ENCODE peak calls at places on chromosomes 7 and 10, in seven cellular contexts. One of them, this sample, is unnamed.

GRCh38 chr7:122850528-122850927 is 35.7 kb downstream of the CADPS2 start:
- DNase-seq in cardiac muscle cell: no peak
- DNase-seq in AG04450: no peak
- DNase-seq in cardiac fibroblast: no peak
- DNase-seq in endothelial cell: no peak
- DNase-seq in GM23338: no peak
- DNase-seq in fibroblast of mammary gland: no peak
- DNase-seq in this sample: no peak

GRCh38 chr7:154914580-154915380 is 88.1 kb downstream of the PAXIP1 start:
- DNase-seq in cardiac fibroblast: no peak
- DNase-seq in fibroblast of mammary gland: no peak
- DNase-seq in cardiac muscle cell: no peak
- DNase-seq in GM23338: peak
- DNase-seq in endothelial cell: no peak
- DNase-seq in AG04450: no peak
- DNase-seq in this sample: no peak

GRCh38 chr10:127135844-127136577 is 60.4 kb downstream of the INSYN2A start:
- DNase-seq in GM23338: no peak
- DNase-seq in cardiac fibroblast: no peak
- DNase-seq in endothelial cell: no peak
- DNase-seq in fibroblast of mammary gland: no peak
- DNase-seq in cardiac muscle cell: no peak
- DNase-seq in AG04450: no peak
- DNase-seq in this sample: no peak

GRCh38 chr10:112816033-112816430 is 134.0 kb upstream of the TCF7L2 start:
- DNase-seq in endothelial cell: no peak
- DNase-seq in fibroblast of mammary gland: no peak
- DNase-seq in AG04450: no peak
- DNase-seq in cardiac fibroblast: no peak
- DNase-seq in cardiac muscle cell: peak
- DNase-seq in GM23338: no peak
- DNase-seq in this sample: no peak

GRCh38 chr7:136086712-136087111 is 109.6 kb upstream of the MTPN start:
- DNase-seq in fibroblast of mammary gland: peak
- DNase-seq in endothelial cell: no peak
- DNase-seq in cardiac muscle cell: peak
- DNase-seq in GM23338: peak
- DNase-seq in cardiac fibroblast: peak
- DNase-seq in AG04450: peak
- DNase-seq in this sample: no peak

GRCh38 chr7:80542398-80542797 is 30.5 kb upstream of the GNAT3 start:
- DNase-seq in endothelial cell: no peak
- DNase-seq in cardiac fibroblast: peak
- DNase-seq in cardiac muscle cell: peak
- DNase-seq in fibroblast of mammary gland: peak
- DNase-seq in GM23338: no peak
- DNase-seq in AG04450: peak
- DNase-seq in this sample: no peak

GRCh38 chr7:1360521-1360971 is 98.7 kb downstream of the MICALL2 start:
- DNase-seq in endothelial cell: no peak
- DNase-seq in fibroblast of mammary gland: no peak
- DNase-seq in GM23338: no peak
- DNase-seq in cardiac fibroblast: no peak
- DNase-seq in AG04450: no peak
- DNase-seq in cardiac muscle cell: no peak
- DNase-seq in this sample: no peak

GRCh38 chr7:159209429-159209828 is 64.8 kb upstream of the VIPR2 start:
- DNase-seq in endothelial cell: no peak
- DNase-seq in cardiac fibroblast: no peak
- DNase-seq in AG04450: no peak
- DNase-seq in fibroblast of mammary gland: no peak
- DNase-seq in cardiac muscle cell: no peak
- DNase-seq in GM23338: no peak
- DNase-seq in this sample: no peak

GRCh38 chr10:27600915-27601314 is 96.8 kb downstream of the RAB18 start:
- DNase-seq in cardiac muscle cell: no peak
- DNase-seq in GM23338: no peak
- DNase-seq in cardiac fibroblast: no peak
- DNase-seq in endothelial cell: no peak
- DNase-seq in fibroblast of mammary gland: no peak
- DNase-seq in AG04450: no peak
- DNase-seq in this sample: no peak

GRCh38 chr7:97022451-97023306 is 2.0 kb downstream of the DLX5 start:
- DNase-seq in GM23338: peak
- DNase-seq in fibroblast of mammary gland: no peak
- DNase-seq in AG04450: no peak
- DNase-seq in cardiac fibroblast: no peak
- DNase-seq in endothelial cell: no peak
- DNase-seq in cardiac muscle cell: no peak
- DNase-seq in this sample: no peak

GRCh38 chr7:157405501-157405900 is 68.7 kb downstream of the DNAJB6 start:
- DNase-seq in cardiac muscle cell: no peak
- DNase-seq in AG04450: no peak
- DNase-seq in GM23338: no peak
- DNase-seq in endothelial cell: no peak
- DNase-seq in fibroblast of mammary gland: no peak
- DNase-seq in cardiac fibroblast: no peak
- DNase-seq in this sample: no peak

GRCh38 chr7:33185786-33186185 is 56.4 kb downstream of the BBS9 start:
- DNase-seq in fibroblast of mammary gland: peak
- DNase-seq in GM23338: peak
- DNase-seq in AG04450: peak
- DNase-seq in cardiac fibroblast: peak
- DNase-seq in endothelial cell: peak
- DNase-seq in cardiac muscle cell: peak
- DNase-seq in this sample: peak

GRCh38 chr10:49518982-49519578 is 19.8 kb downstream of the ERCC6 start:
- DNase-seq in GM23338: peak
- DNase-seq in endothelial cell: peak
- DNase-seq in cardiac fibroblast: peak
- DNase-seq in cardiac muscle cell: peak
- DNase-seq in fibroblast of mammary gland: peak
- DNase-seq in AG04450: no peak
- DNase-seq in this sample: peak

GRCh38 chr7:26078437-26079362 is 73.3 kb upstream of the NFE2L3 start:
- DNase-seq in cardiac muscle cell: peak
- DNase-seq in GM23338: peak
- DNase-seq in endothelial cell: peak
- DNase-seq in fibroblast of mammary gland: peak
- DNase-seq in cardiac fibroblast: peak
- DNase-seq in AG04450: no peak
- DNase-seq in this sample: peak

GRCh38 chr7:38292442-38292841 is 19.0 kb upstream of the TARP start:
- DNase-seq in cardiac muscle cell: no peak
- DNase-seq in endothelial cell: no peak
- DNase-seq in cardiac fibroblast: no peak
- DNase-seq in AG04450: no peak
- DNase-seq in GM23338: no peak
- DNase-seq in fibroblast of mammary gland: no peak
- DNase-seq in this sample: no peak

GRCh38 chr7:47298636-47299035 is 283.3 kb downstream of the TNS3 start:
- DNase-seq in GM23338: no peak
- DNase-seq in AG04450: no peak
- DNase-seq in endothelial cell: no peak
- DNase-seq in fibroblast of mammary gland: no peak
- DNase-seq in cardiac fibroblast: no peak
- DNase-seq in cardiac muscle cell: no peak
- DNase-seq in this sample: no peak

GRCh38 chr7:91267558-91267955 is 3.3 kb downstream of the FZD1 start:
- DNase-seq in endothelial cell: no peak
- DNase-seq in cardiac fibroblast: peak
- DNase-seq in GM23338: no peak
- DNase-seq in fibroblast of mammary gland: peak
- DNase-seq in cardiac muscle cell: peak
- DNase-seq in AG04450: no peak
- DNase-seq in this sample: no peak

GRCh38 chr7:74479066-74479781 is 25.5 kb downstream of the GTF2IRD1 start:
- DNase-seq in endothelial cell: no peak
- DNase-seq in AG04450: no peak
- DNase-seq in cardiac fibroblast: no peak
- DNase-seq in fibroblast of mammary gland: peak
- DNase-seq in cardiac muscle cell: peak
- DNase-seq in GM23338: no peak
- DNase-seq in this sample: peak

GRCh38 chr10:20248309-20248708 is 432.1 kb downstream of the PLXDC2 start:
- DNase-seq in cardiac muscle cell: no peak
- DNase-seq in fibroblast of mammary gland: no peak
- DNase-seq in GM23338: peak
- DNase-seq in cardiac fibroblast: no peak
- DNase-seq in endothelial cell: no peak
- DNase-seq in AG04450: no peak
- DNase-seq in this sample: no peak

GRCh38 chr10:48685731-48686130 is 1.1 kb downstream of the WDFY4 start:
- DNase-seq in fibroblast of mammary gland: no peak
- DNase-seq in GM23338: no peak
- DNase-seq in endothelial cell: no peak
- DNase-seq in AG04450: no peak
- DNase-seq in cardiac fibroblast: no peak
- DNase-seq in cardiac muscle cell: no peak
- DNase-seq in this sample: no peak

GRCh38 chr7:111312966-111313365 is 222.0 kb downstream of the LRRN3 start:
- DNase-seq in cardiac muscle cell: peak
- DNase-seq in fibroblast of mammary gland: peak
- DNase-seq in AG04450: no peak
- DNase-seq in endothelial cell: no peak
- DNase-seq in GM23338: peak
- DNase-seq in cardiac fibroblast: peak
- DNase-seq in this sample: no peak

GRCh38 chr7:152383341-152384234 is 52.2 kb downstream of the KMT2C start:
- DNase-seq in GM23338: no peak
- DNase-seq in cardiac muscle cell: peak
- DNase-seq in cardiac fibroblast: peak
- DNase-seq in AG04450: peak
- DNase-seq in endothelial cell: no peak
- DNase-seq in fibroblast of mammary gland: peak
- DNase-seq in this sample: no peak

GRCh38 chr10:47453435-47454293 is 30.3 kb downstream of the ANXA8 start:
- DNase-seq in cardiac muscle cell: no peak
- DNase-seq in AG04450: no peak
- DNase-seq in GM23338: no peak
- DNase-seq in endothelial cell: no peak
- DNase-seq in fibroblast of mammary gland: no peak
- DNase-seq in cardiac fibroblast: no peak
- DNase-seq in this sample: peak

GRCh38 chr10:103592186-103593021 is 98.9 kb downstream of the NEURL1 start:
- DNase-seq in cardiac fibroblast: peak
- DNase-seq in cardiac muscle cell: peak
- DNase-seq in endothelial cell: peak
- DNase-seq in GM23338: peak
- DNase-seq in AG04450: no peak
- DNase-seq in fibroblast of mammary gland: peak
- DNase-seq in this sample: peak
- TF ChIP-seq CTCF in cardiac fibroblast: peak
- TF ChIP-seq CTCF in cardiac muscle cell: peak
- TF ChIP-seq CTCF in endothelial cell: peak
- TF ChIP-seq CTCF in GM23338: peak
- TF ChIP-seq CTCF in AG04450: peak
- TF ChIP-seq CTCF in fibroblast of mammary gland: peak
- TF ChIP-seq CTCF in this sample: peak

GRCh38 chr7:116969371-116969902 is 16.1 kb downstream of the ST7 start:
- DNase-seq in endothelial cell: no peak
- DNase-seq in AG04450: no peak
- DNase-seq in GM23338: peak
- DNase-seq in cardiac fibroblast: no peak
- DNase-seq in cardiac muscle cell: no peak
- DNase-seq in fibroblast of mammary gland: no peak
- DNase-seq in this sample: no peak
- TF ChIP-seq CTCF in endothelial cell: no peak
- TF ChIP-seq CTCF in AG04450: no peak
- TF ChIP-seq CTCF in GM23338: no peak
- TF ChIP-seq CTCF in cardiac fibroblast: no peak
- TF ChIP-seq CTCF in cardiac muscle cell: no peak
- TF ChIP-seq CTCF in fibroblast of mammary gland: no peak
- TF ChIP-seq CTCF in this sample: no peak

DNA sequence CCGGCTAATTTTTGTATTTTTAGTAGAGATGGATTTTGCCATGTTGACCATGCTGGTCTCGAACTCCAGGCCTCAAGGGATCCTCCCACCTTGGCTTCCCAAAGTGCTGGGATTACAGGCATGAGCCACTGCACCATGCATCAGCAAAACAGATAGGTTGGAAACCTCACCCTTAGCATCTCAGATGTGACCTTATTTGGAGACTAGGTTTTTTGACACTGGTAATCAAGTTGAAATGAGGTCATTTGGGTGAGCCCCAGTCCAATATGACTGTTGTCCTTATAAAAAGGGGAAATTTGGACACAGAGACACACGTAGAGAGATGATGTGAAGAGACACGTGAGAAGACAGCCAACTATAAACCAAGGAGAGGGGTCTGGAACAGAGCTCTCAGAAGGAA is 42.5 kb upstream of the TPST1 start:
- DNase-seq in cardiac fibroblast: no peak
- DNase-seq in AG04450: no peak
- DNase-seq in fibroblast of mammary gland: no peak
- DNase-seq in endothelial cell: no peak
- DNase-seq in GM23338: no peak
- DNase-seq in cardiac muscle cell: no peak
- DNase-seq in this sample: no peak
- TF ChIP-seq CTCF in cardiac fibroblast: no peak
- TF ChIP-seq CTCF in AG04450: no peak
- TF ChIP-seq CTCF in fibroblast of mammary gland: no peak
- TF ChIP-seq CTCF in endothelial cell: no peak
- TF ChIP-seq CTCF in GM23338: no peak
- TF ChIP-seq CTCF in cardiac muscle cell: no peak
- TF ChIP-seq CTCF in this sample: no peak

GRCh38 chr10:128499956-128500355 is 373.7 kb upstream of the MKI67 start:
- DNase-seq in AG04450: no peak
- DNase-seq in endothelial cell: no peak
- DNase-seq in cardiac fibroblast: no peak
- DNase-seq in cardiac muscle cell: no peak
- DNase-seq in GM23338: no peak
- DNase-seq in fibroblast of mammary gland: no peak
- DNase-seq in this sample: no peak

GRCh38 chr10:128497660-128498377 is 371.6 kb upstream of the MKI67 start:
- DNase-seq in fibroblast of mammary gland: no peak
- DNase-seq in GM23338: no peak
- DNase-seq in endothelial cell: no peak
- DNase-seq in AG04450: no peak
- DNase-seq in cardiac fibroblast: no peak
- DNase-seq in cardiac muscle cell: no peak
- DNase-seq in this sample: no peak

GRCh38 chr10:128498746-128499145 is 372.5 kb upstream of the MKI67 start:
- DNase-seq in endothelial cell: no peak
- DNase-seq in cardiac fibroblast: no peak
- DNase-seq in AG04450: no peak
- DNase-seq in fibroblast of mammary gland: no peak
- DNase-seq in cardiac muscle cell: no peak
- DNase-seq in GM23338: no peak
- DNase-seq in this sample: no peak

GRCh38 chr10:128499486-128499885 is 373.3 kb upstream of the MKI67 start:
- DNase-seq in fibroblast of mammary gland: no peak
- DNase-seq in endothelial cell: no peak
- DNase-seq in cardiac fibroblast: no peak
- DNase-seq in AG04450: no peak
- DNase-seq in GM23338: no peak
- DNase-seq in cardiac muscle cell: no peak
- DNase-seq in this sample: no peak

DNA sequence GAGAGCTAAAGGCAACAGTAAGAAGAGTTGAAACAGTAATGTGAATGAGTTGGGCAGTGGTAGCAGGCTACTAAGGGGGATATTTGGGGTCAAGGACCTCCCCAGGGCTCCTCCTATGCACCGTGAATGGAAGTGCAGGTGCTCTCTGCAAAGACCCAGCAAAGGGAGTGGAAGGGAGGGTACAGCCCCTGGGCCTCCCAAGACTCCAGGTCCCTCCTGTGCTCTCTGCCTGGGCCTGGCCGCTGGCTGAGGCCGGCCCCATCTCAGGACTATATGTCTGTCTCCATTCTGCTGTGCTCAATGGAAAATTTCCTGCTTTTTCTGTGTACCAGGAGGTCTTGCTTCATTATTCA is 372.1 kb upstream of the MKI67 start:
- DNase-seq in cardiac muscle cell: no peak
- DNase-seq in cardiac fibroblast: no peak
- DNase-seq in endothelial cell: no peak
- DNase-seq in GM23338: peak
- DNase-seq in fibroblast of mammary gland: no peak
- DNase-seq in AG04450: no peak
- DNase-seq in this sample: no peak
- TF ChIP-seq CTCF in cardiac muscle cell: no peak
- TF ChIP-seq CTCF in cardiac fibroblast: no peak
- TF ChIP-seq CTCF in endothelial cell: no peak
- TF ChIP-seq CTCF in GM23338: peak
- TF ChIP-seq CTCF in fibroblast of mammary gland: no peak
- TF ChIP-seq CTCF in AG04450: no peak
- TF ChIP-seq CTCF in this sample: no peak

This sample was measured in GM13976.